ENCODE peak calls at places on chromosomes 5 and 9, in four cellular contexts. I, F, W and Z are unnamed samples.

GRCh38 chr5:150129813-150130492 is 25.7 kb downstream of the PDGFRB start:
- DNase-seq in W (peak; percentile 77), I (peak; percentile 29), F (peak; percentile 85), Z (peak; percentile 86)

GRCh38 chr5:128591598-128592455 is 53.8 kb upstream of the FBN2 start:
- DNase-seq in W (no peak), F (no peak), I (no peak), Z (no peak)

GRCh38 chr9:16106211-16106610 is 553.4 kb downstream of the CCDC171 start:
- DNase-seq in F (no peak), I (no peak), W (no peak), Z (no peak)

GRCh38 chr5:79850941-79851693 is 139.9 kb downstream of the MTX3 start:
- DNase-seq in I (no peak), W (no peak), F (no peak), Z (no peak)

GRCh38 chr9:136525841-136526499 is 19.9 kb downstream of the NOTCH1 start:
- DNase-seq in W (no peak), I (peak; percentile 90), F (no peak), Z (no peak)

GRCh38 chr9:91066856-91067255 is 265.2 kb downstream of the SYK start:
- DNase-seq in W (no peak), F (peak; percentile 49), I (no peak), Z (no peak)

GRCh38 chr5:123881791-123882244 is 369.8 kb downstream of the CSNK1G3 start:
- DNase-seq in I (no peak), W (no peak), F (no peak), Z (no peak)

GRCh38 chr5:167614294-167615104 is 676.9 kb upstream of the WWC1 start:
- DNase-seq in W (no peak), I (no peak), F (no peak), Z (no peak)

GRCh38 chr9:120926397-120926928 is at the start of gene TRAF1:
- DNase-seq in F (no peak), I (no peak), W (no peak), Z (no peak)